ENCODE peak calls at places on chromosomes 12 and 14, in four cellular contexts. N is lung, C is NAMALWA, S is aorta. U is an unnamed sample.

GRCh38 chr12:66964629-66965028 is 285.8 kb upstream of the GRIP1 start:
- DNase-seq in S (no peak), C (peak; percentile 16), N (no peak), U (no peak)

GRCh38 chr12:116547955-116548471 is 11.2 kb upstream of the MAP1LC3B2 start:
- DNase-seq in C (no peak), N (no peak), S (no peak), U (peak; percentile 33)

GRCh38 chr12:3601466-3602150 is 110.6 kb downstream of the PRMT8 start:
- DNase-seq in C (no peak), S (no peak), N (no peak), U (no peak)

GRCh38 chr12:64387201-64387816 is 3.2 kb downstream of the C12orf56 start:
- DNase-seq in S (no peak), N (no peak), C (no peak), U (no peak)

GRCh38 chr12:131060011-131060703 is 106.5 kb downstream of the ADGRD1 start:
- DNase-seq in C (no peak), S (no peak), N (no peak), U (no peak)

GRCh38 chr14:53108292-53108937 is 44.7 kb downstream of the DDHD1 start:
- DNase-seq in C (peak; percentile 13), S (no peak), N (no peak), U (peak; percentile 10)

GRCh38 chr12:50188875-50189575 is 21.9 kb upstream of the CERS5 start:
- DNase-seq in N (no peak), C (no peak), S (no peak), U (no peak)

GRCh38 chr12:95380997-95381786 is 92.8 kb upstream of the METAP2 start:
- DNase-seq in S (no peak), C (no peak), N (no peak), U (no peak)

GRCh38 chr12:81668475-81668874 is 90.7 kb downstream of the PPFIA2 start:
- DNase-seq in S (no peak), N (no peak), C (no peak), U (no peak)

GRCh38 chr12:120649442-120650248 is 9.2 kb downstream of the CABP1 start:
- DNase-seq in N (no peak), C (no peak), S (peak; percentile 60), U (no peak)

GRCh38 chr12:70005864-70006618 is 181.0 kb downstream of the MYRFL start:
- DNase-seq in C (no peak), S (no peak), N (no peak), U (no peak)

GRCh38 chr12:47903927-47904646 is 707 bp downstream of the VDR start:
- DNase-seq in C (no peak), S (peak; percentile 86), N (peak; percentile 70), U (peak; percentile 71)

GRCh38 chr12:130482448-130482847 is 144.8 kb downstream of the PIWIL1 start:
- DNase-seq in C (no peak), S (no peak), N (no peak), U (no peak)

GRCh38 chr12:91846466-91847055 is 299.1 kb downstream of the BTG1 start:
- DNase-seq in N (no peak), C (peak; percentile 42), S (no peak), U (peak; percentile 57)

GRCh38 chr12:91001306-91001705 is 3.5 kb downstream of the EPYC start:
- DNase-seq in C (no peak), N (no peak), S (no peak), U (no peak)

GRCh38 chr14:76761198-76761848 is at the start of gene VASH1:
- DNase-seq in S (peak; percentile 83), C (peak; percentile 35), N (peak; percentile 44), U (peak; percentile 77)

GRCh38 chr14:65351493-65352224 is 60.9 kb upstream of the FUT8 start:
- DNase-seq in S (no peak), C (peak; percentile 67), N (no peak), U (no peak)

GRCh38 chr14:69333791-69334337 is 64.2 kb downstream of the ERH start:
- DNase-seq in S (no peak), N (no peak), C (no peak), U (no peak)

GRCh38 chr12:32926963-32927362 is 30.4 kb upstream of the PKP2 start:
- DNase-seq in C (no peak), N (no peak), S (no peak), U (no peak)

GRCh38 chr12:127044841-127045240 is 1222.1 kb upstream of the TMEM132C start:
- DNase-seq in C (no peak), S (no peak), N (no peak), U (no peak)

GRCh38 chr12:51826881-51827280 is 21.6 kb downstream of the FIGNL2 start:
- DNase-seq in S (no peak), N (no peak), C (no peak), U (no peak)

GRCh38 chr12:131783915-131784541 is 44.2 kb upstream of the MMP17 start:
- DNase-seq in S (no peak), N (no peak), C (no peak), U (peak; percentile 37)

GRCh38 chr14:91244501-91244901 is at the start of gene GPR68:
- DNase-seq in C (no peak), S (peak; percentile 74), N (no peak), U (peak; percentile 62)

GRCh38 chr14:39316844-39317553 is 83.3 kb downstream of the MIA2 start:
- DNase-seq in S (no peak), N (no peak), C (no peak), U (no peak)

GRCh38 chr14:93538411-93538810 is 107.7 kb downstream of the UNC79 start:
- DNase-seq in S (no peak), N (no peak), C (peak; percentile 37), U (peak; percentile 10)

GRCh38 chr12:112303004-112303403 is 79.2 kb downstream of the HECTD4 start:
- DNase-seq in S (no peak), C (peak; percentile 10), N (no peak), U (peak; percentile 91)

GRCh38 chr12:87995581-87996178 is 33.5 kb downstream of the C12orf50 start:
- DNase-seq in S (peak; percentile 57), C (peak; percentile 74), N (peak; percentile 51), U (peak; percentile 79)

GRCh38 chr12:58575281-58575680 is 345.0 kb downstream of the LRIG3 start:
- DNase-seq in S (no peak), N (no peak), C (no peak), U (no peak)

GRCh38 chr14:103100281-103101121 is 6.0 kb downstream of the EXOC3L4 start:
- DNase-seq in C (no peak), N (no peak), S (no peak), U (no peak)

GRCh38 chr12:1800646-1801284 is 19.6 kb upstream of the LRTM2 start:
- DNase-seq in C (peak; percentile 68), N (no peak), S (peak; percentile 36), U (peak; percentile 59)

GRCh38 chr12:62995097-62995496 is 60.1 kb upstream of the PPM1H start:
- DNase-seq in C (no peak), N (no peak), S (no peak), U (no peak)

GRCh38 chr14:35385042-35385839 is 19.3 kb downstream of the NFKBIA start:
- DNase-seq in S (peak; percentile 87), C (no peak), N (peak; percentile 57), U (no peak)

GRCh38 chr12:113852273-113852672 is 113.9 kb downstream of the RBM19 start:
- DNase-seq in S (no peak), N (no peak), C (no peak), U (no peak)

GRCh38 chr14:104567141-104567956 is 12.2 kb upstream of the C14orf180 start:
- DNase-seq in S (no peak), C (no peak), N (no peak), U (no peak)

GRCh38 chr12:92602476-92602875 is 100.3 kb upstream of the PLEKHG7 start:
- DNase-seq in C (no peak), N (no peak), S (no peak), U (peak; percentile 32)

GRCh38 chr12:62642509-62642908 is 175.9 kb downstream of the MON2 start:
- DNase-seq in N (no peak), S (no peak), C (no peak), U (no peak)

GRCh38 chr14:92586001-92586947 is 72.7 kb downstream of the RIN3 start:
- DNase-seq in N (no peak), S (peak; percentile 80), C (no peak), U (no peak)

GRCh38 chr14:43872752-43873655 is 634.1 kb downstream of the FSCB start:
- DNase-seq in N (no peak), C (no peak), S (no peak), U (no peak)

U was measured in dermis blood vessel endothelial cell.